ENCODE peak calls at places on chromosomes 7 and 10, in six cellular contexts. Y, T, B, P, R and L are unnamed samples.
A peak's percentile ranks its signal among the peaks of the same experiment; 100 is the strongest.

GRCh38 chr7:16089801-16090200 is 331.5 kb downstream of the CRPPA start:
- DNase-seq in P (no peak), Y (no peak), B (no peak), R (no peak), T (no peak), L (no peak)

GRCh38 chr7:115037128-115037802 is 115.4 kb downstream of the MDFIC start:
- DNase-seq in Y (peak; percentile 18), T (no peak), P (no peak), B (no peak), R (no peak), L (no peak)

GRCh38 chr10:133379801-133380666 is 972 bp downstream of the PAOX start:
- DNase-seq in R (no peak), P (peak; percentile 55), Y (no peak), B (no peak), T (no peak), L (no peak)

GRCh38 chr7:34093276-34093675 is 187.9 kb downstream of the BMPER start:
- DNase-seq in B (no peak), R (no peak), P (no peak), T (no peak), Y (no peak), L (no peak)

GRCh38 chr7:130207033-130207432 is 627 bp upstream of the SSMEM1 start:
- DNase-seq in Y (no peak), R (no peak), B (no peak), P (no peak), T (no peak), L (no peak)

GRCh38 chr7:36749282-36749960 is 25.1 kb upstream of the AOAH start:
- DNase-seq in P (no peak), Y (no peak), B (no peak), T (no peak), R (no peak), L (no peak)

GRCh38 chr7:111006691-111007090 is 84.2 kb upstream of the LRRN3 start:
- DNase-seq in Y (no peak), P (no peak), T (no peak), R (peak; percentile 13), B (no peak), L (no peak)

GRCh38 chr7:127650842-127651555 is 995 bp upstream of the SND1 start:
- DNase-seq in Y (peak; percentile 57), P (no peak), T (no peak), R (no peak), B (no peak), L (no peak)

GRCh38 chr7:111992601-111993000 is 213.6 kb downstream of the DOCK4 start:
- DNase-seq in T (no peak), Y (no peak), B (no peak), R (no peak), P (no peak), L (no peak)

GRCh38 chr10:127148933-127149220 is 47.5 kb downstream of the INSYN2A start:
- DNase-seq in R (peak; percentile 43), B (no peak), Y (no peak), T (no peak), P (no peak), L (no peak)

GRCh38 chr10:112913661-112914287 is 36.3 kb upstream of the TCF7L2 start:
- DNase-seq in T (no peak), B (no peak), R (no peak), Y (no peak), P (no peak), L (no peak)

GRCh38 chr10:113329121-113329596 is 223.7 kb upstream of the HABP2 start:
- DNase-seq in B (no peak), R (peak; percentile 20), T (no peak), P (no peak), Y (no peak), L (no peak)

GRCh38 chr10:67076175-67076574 is 150.3 kb downstream of the LRRTM3 start:
- DNase-seq in Y (no peak), P (no peak), R (no peak), B (no peak), T (no peak), L (no peak)

GRCh38 chr10:76453328-76453727 is 1021.9 kb downstream of the LRMDA start:
- DNase-seq in P (no peak), Y (no peak), T (no peak), R (no peak), B (no peak), L (no peak)

GRCh38 chr10:78348416-78349164 is 314.9 kb downstream of the RPS24 start:
- DNase-seq in T (no peak), Y (no peak), B (no peak), P (no peak), R (no peak), L (peak; percentile 14)

GRCh38 chr7:40836218-40836617 is 701.4 kb downstream of the SUGCT start:
- DNase-seq in R (no peak), P (no peak), T (no peak), Y (no peak), B (no peak), L (no peak)

GRCh38 chr7:40828686-40829085 is 693.9 kb downstream of the SUGCT start:
- DNase-seq in R (no peak), Y (no peak), P (no peak), B (no peak), T (no peak), L (no peak)

GRCh38 chr7:40829201-40829600 is 694.4 kb downstream of the SUGCT start:
- DNase-seq in Y (no peak), B (no peak), P (no peak), R (no peak), T (no peak), L (no peak)

DNA sequence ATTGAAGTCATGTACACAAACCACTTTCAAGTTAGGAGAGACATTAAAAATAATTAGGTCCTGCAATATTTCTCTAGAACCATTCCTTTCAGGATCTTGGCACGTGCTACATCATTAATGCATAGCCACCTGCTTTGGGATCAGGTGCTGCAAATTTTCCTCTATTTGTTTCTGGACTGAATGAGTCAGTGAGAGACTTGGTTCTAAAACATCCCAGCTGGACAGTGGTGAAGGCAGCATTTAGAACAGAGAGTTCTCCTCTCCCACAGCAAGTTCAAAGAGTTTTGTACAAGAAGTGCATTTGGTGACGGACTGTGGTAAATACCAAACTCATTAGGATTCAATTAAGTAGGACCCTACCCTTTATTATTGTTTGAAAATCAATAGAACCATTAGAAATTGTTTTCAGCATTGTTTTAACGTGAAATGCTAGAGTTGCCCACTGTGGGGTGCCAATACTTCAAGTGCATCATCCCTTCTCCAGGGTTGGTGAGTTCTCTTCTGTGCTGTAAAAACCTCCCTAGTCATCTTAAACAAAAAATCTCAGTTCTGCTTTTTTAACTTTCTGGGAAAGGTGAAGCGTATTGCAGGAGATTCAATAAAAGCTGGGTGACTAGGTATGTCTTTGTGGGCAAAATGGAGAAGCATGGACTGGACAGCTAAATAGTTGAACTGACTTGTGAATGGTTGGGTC is 698.9 kb downstream of the SUGCT start:
- DNase-seq in Y (no peak), T (no peak), R (no peak), P (no peak), B (no peak), L (no peak)
- TF ChIP-seq CTCF in Y (no peak), T (no peak), R (peak; percentile 46), P (no peak), B (no peak), L (no peak)

DNA sequence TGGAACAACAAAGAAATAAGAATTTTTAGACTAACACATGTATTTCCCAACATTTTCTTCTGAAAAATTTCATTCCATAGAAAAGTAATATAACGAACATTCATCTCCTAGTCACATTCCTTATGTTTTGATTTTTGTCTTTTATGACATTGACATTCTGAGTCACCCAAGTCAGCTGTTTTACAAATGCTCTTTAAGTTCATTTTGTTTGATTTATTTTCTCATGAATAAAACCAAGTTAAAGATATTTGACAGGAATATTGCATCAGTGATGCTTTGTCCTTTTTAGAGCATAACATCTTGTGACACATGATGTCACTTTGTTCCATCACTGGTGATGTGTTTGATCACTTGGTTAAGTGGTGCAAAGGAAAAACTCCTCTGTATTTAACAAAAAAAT is 48.4 kb downstream of the HGF start:
- DNase-seq in Y (no peak), B (no peak), R (no peak), P (no peak), T (no peak), L (no peak)
- TF ChIP-seq CTCF in Y (no peak), B (no peak), R (no peak), P (no peak), T (no peak), L (no peak)

DNA sequence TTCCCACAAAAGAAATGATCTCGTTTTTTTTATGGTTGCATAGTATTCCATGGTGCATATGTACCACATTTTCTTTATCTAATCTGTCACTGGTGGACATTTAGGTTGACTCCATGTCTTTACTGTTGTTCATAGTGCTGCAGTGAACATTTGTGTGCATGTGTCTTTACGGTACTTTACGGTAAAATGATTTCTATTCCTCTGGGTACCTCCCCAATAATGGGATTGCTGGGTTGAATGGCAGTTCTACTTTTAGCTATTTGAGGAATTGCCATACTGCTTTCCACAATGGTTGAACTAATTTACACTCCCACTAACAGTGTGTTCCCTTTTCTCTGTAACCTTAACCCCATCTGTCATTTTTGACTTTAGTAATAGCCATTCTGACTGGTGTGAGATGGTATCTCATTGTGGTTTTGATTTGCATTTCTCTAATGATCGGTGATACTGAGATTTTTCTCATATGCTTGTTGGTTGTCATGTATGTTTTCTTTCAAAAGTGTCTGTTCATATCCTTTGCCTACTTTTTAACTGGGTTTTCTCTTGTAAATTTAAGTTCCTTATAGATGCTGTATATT is 37.2 kb downstream of the MKLN1 start:
- DNase-seq in T (no peak), P (no peak), B (no peak), R (no peak), Y (no peak), L (no peak)
- TF ChIP-seq CTCF in T (no peak), P (no peak), B (no peak), R (no peak), Y (no peak), L (no peak)

GRCh38 chr10:90871279-90871760 is 454 bp upstream of the RPP30 start:
- DNase-seq in T (no peak), B (no peak), P (no peak), R (peak; percentile 45), Y (peak; percentile 74), L (no peak)
- TF ChIP-seq CTCF in T (no peak), B (peak; percentile 51), P (peak; percentile 41), R (peak; percentile 68), Y (peak; percentile 40), L (no peak)

DNA sequence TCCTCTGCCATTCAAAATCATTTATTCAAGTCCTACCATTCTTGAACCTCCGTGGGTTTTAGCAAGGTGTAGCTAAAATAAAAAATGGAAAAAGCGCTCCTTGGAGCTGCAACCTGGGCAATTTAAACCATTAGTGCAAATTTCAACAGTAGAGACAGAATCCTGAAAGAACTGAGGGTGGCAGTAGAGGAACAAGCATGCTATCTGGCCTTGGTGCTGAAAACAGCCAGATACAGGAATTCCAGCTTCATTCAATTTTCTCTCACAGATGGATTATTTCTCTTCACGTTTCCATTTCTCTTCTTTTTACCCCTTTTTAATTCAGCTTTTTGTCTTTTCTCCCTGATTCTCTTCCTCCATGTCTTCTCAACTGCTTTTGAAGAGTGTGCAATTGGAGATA is 77.7 kb downstream of the OTUD1 start:
- DNase-seq in R (no peak), B (no peak), Y (no peak), P (no peak), T (no peak), L (no peak)
- TF ChIP-seq CTCF in R (peak; percentile 55), B (peak; percentile 21), Y (peak; percentile 19), P (peak; percentile 35), T (peak; percentile 18), L (no peak)